ENCODE peak calls at places on chromosomes 11 and 22, in nine cellular contexts. Z, V, X, A, U, L, K, D and I are unnamed samples.

GRCh38 chr11:118895093-118896039 is 11.7 kb downstream of the CXCR5 start:
- DNase-seq in V (peak; percentile 37), A (peak; percentile 90), X (no peak), U (peak; percentile 38), Z (no peak), K (no peak), D (no peak), L (no peak), I (no peak)

GRCh38 chr22:33028191-33028700 is 29.9 kb downstream of the SYN3 start:
- DNase-seq in Z (no peak), X (no peak), A (no peak), K (no peak), V (no peak), U (no peak), D (no peak), L (no peak), I (no peak)

GRCh38 chr11:60924110-60924905 is at the start of gene TMEM132A:
- DNase-seq in L (peak; percentile 93), U (peak; percentile 84), X (peak; percentile 37), Z (no peak), D (peak; percentile 99), V (peak; percentile 93), A (peak; percentile 35), K (peak; percentile 86), I (peak; percentile 82)

GRCh38 chr22:36986242-36986821 is 32.9 kb downstream of the TST start:
- DNase-seq in V (peak; percentile 63), L (peak; percentile 21), U (no peak), K (no peak), D (no peak), A (peak; percentile 29), X (no peak), Z (peak; percentile 31), I (peak; percentile 65)

GRCh38 chr11:77069336-77069968 is 2.7 kb downstream of the CAPN5 start:
- DNase-seq in U (no peak), X (no peak), A (no peak), D (no peak), K (no peak), Z (no peak), L (no peak), V (no peak), I (no peak)

GRCh38 chr11:72584293-72584921 is 89.8 kb downstream of the PDE2A start:
- DNase-seq in Z (no peak), A (no peak), U (no peak), D (no peak), X (no peak), K (peak; percentile 59), L (peak; percentile 64), V (peak; percentile 87), I (no peak)

GRCh38 chr22:39434721-39435120 is 22.1 kb upstream of the MGAT3 start:
- DNase-seq in L (no peak), U (no peak), D (no peak), K (no peak), A (no peak), X (no peak), Z (no peak), V (no peak), I (no peak)

GRCh38 chr11:71948314-71949027 is 19.6 kb downstream of the RNF121 start:
- DNase-seq in Z (no peak), K (no peak), U (peak; percentile 53), V (no peak), A (no peak), L (no peak), D (no peak), X (no peak), I (no peak)

GRCh38 chr11:130487390-130488186 is 39.1 kb downstream of the ADAMTS15 start:
- DNase-seq in V (no peak), U (no peak), L (no peak), X (no peak), A (no peak), K (no peak), D (no peak), Z (no peak), I (no peak)

GRCh38 chr11:130489716-130490115 is 41.3 kb downstream of the ADAMTS15 start:
- DNase-seq in V (no peak), K (no peak), X (no peak), Z (no peak), D (no peak), A (no peak), U (no peak), L (no peak), I (no peak)

GRCh38 chr11:130486981-130487380 is 38.5 kb downstream of the ADAMTS15 start:
- DNase-seq in L (no peak), K (no peak), V (no peak), D (no peak), A (no peak), U (no peak), Z (no peak), X (no peak), I (no peak)

GRCh38 chr11:130489027-130489584 is 40.7 kb downstream of the ADAMTS15 start:
- DNase-seq in D (no peak), A (no peak), Z (no peak), X (no peak), U (no peak), K (no peak), V (no peak), L (no peak), I (no peak)

DNA sequence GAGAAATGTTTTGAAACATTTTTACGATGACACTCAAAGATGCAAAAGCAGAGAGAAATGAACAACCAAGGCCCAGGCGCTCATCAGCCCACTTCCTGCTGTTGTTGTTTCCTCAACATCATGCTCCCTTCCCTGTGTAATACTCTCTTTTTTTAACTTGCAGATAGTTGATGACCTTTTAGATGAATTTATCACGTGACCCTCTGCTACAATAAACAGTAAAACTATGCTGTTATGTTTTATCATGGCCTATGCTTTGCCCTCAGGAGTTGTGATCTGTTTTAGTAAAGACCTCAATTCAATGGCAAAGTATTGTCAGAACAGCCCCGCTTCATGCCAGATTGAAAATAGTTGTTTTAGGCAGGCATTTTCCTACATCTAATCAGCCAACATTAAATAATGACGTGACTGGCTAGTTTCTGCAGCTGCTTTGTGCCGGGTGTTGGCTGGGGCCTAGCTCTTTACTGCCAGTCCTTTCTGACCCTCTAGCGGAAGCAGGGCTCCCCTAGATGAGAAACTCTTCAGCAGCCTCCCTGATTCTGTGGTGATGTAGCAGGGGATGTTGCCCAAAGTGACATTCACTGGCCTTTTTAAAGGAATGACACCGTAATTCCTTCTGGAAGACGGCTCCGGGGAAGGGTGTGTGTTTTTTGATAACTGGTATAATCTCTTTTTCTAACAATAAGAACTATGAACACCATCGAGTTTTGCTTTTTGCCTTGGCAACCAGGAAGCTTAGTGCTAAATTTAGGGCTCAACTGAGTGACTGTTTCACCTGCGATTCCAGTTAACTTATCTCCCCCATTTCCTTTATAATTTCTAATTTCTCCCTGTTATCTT is 40.0 kb downstream of the ADAMTS15 start:
- DNase-seq in V (no peak), L (no peak), D (peak; percentile 5), U (no peak), A (no peak), X (no peak), K (no peak), Z (no peak), I (no peak)
- TF ChIP-seq EZH2phosphoT487 in V (no peak), L (no peak), D (no peak), U (no peak), A (no peak), X (no peak), K (no peak), Z (no peak), I (no peak)

DNA sequence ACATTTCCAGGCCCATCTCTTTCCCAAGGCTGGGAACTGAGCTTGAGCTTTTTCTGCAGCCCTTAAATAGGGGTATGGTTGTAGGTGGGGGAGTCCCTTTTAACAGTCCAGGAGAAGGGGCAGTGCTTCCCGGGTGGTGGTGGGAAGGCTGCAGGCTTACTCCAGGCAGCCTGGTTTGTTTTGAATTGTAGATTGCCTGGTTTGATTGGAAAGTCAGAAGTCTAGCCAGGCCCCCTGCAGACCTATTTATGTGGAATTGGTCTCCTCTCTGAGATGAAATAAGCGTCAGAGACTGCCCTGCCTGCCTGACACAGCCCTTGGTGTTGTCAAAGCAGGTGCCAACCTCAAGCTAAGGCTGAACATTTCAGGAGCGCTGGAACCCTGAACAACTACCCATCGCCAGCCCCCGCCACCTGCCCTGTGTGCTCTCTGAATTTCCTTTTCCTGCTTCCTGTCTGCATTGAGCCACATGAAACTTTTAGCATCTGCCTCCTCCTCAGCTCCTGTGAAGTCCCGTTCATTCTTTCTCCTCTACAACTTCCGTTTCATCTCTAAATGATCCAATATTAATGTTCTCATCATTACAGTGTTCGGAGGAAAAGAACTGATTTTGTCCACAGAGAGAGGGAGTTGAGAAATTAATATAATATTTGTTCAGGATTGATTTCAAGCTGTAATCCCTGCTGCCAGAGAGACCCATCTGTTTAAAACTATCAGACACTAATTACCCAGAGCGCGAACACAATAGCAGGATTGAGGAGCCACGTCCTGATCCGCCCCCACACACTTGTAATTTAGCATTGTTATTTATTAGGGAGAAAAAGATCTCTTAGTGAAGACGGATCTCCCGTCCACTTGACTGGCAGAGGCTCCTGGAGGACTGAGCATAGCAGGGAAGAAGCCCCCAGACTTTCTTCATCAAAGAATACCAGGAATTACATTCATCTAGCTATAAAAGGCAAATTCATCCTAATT is 136.5 kb downstream of the TRIM29 start:
- DNase-seq in L (peak; percentile 66), V (no peak), X (no peak), A (no peak), K (no peak), D (peak; percentile 67), U (no peak), Z (no peak), I (no peak)
- TF ChIP-seq EZH2phosphoT487 in L (no peak), V (no peak), X (no peak), A (no peak), K (no peak), D (no peak), U (no peak), Z (no peak), I (no peak)

GRCh38 chr11:820655-821512 is 2.2 kb downstream of the PNPLA2 start:
- DNase-seq in U (peak; percentile 62), L (no peak), A (no peak), D (no peak), K (peak; percentile 89), V (no peak), X (no peak), Z (no peak), I (peak; percentile 84)

GRCh38 chr11:818396-819128 is at the start of gene PNPLA2:
- DNase-seq in K (peak; percentile 93), U (peak; percentile 71), L (no peak), Z (no peak), D (no peak), V (peak; percentile 51), A (no peak), X (no peak), I (peak; percentile 11)

GRCh38 chr11:821513-822371 is 3.0 kb downstream of the PNPLA2 start:
- DNase-seq in A (no peak), U (no peak), D (no peak), X (no peak), L (no peak), Z (no peak), K (no peak), V (no peak), I (no peak)

GRCh38 chr11:819129-819931 is 616 bp downstream of the PNPLA2 start:
- DNase-seq in D (peak; percentile 98), A (peak; percentile 95), U (peak; percentile 97), Z (peak; percentile 94), L (peak; percentile 98), V (peak; percentile 97), X (no peak), K (peak; percentile 98), I (peak; percentile 80)

GRCh38 chr11:819943-820649 is 1.4 kb downstream of the PNPLA2 start:
- DNase-seq in Z (peak; percentile 98), V (peak; percentile 92), D (peak; percentile 84), L (peak; percentile 82), U (peak; percentile 93), X (peak; percentile 85), A (peak; percentile 92), K (peak; percentile 75), I (peak; percentile 88)
- TF ChIP-seq EZH2phosphoT487 in Z (no peak), V (no peak), D (no peak), L (no peak), U (no peak), X (no peak), A (no peak), K (no peak), I (no peak)

GRCh38 chr11:1317432-1317831 is 8.0 kb upstream of the TOLLIP start:
- DNase-seq in V (no peak), L (no peak), X (no peak), U (no peak), K (no peak), Z (no peak), A (no peak), D (no peak), I (no peak)
- TF ChIP-seq EZH2phosphoT487 in V (no peak), L (no peak), X (no peak), U (no peak), K (no peak), Z (no peak), A (no peak), D (no peak), I (no peak)